ENCODE peak calls at places on chromosomes 1 and 21, in four cellular contexts. One of them, this sample, is unnamed.

GRCh38 chr1:174051956-174052355 is 29.8 kb upstream of the RC3H1 start:
- DNase-seq in ovary: no peak
- DNase-seq in upper lobe of right lung: no peak
- DNase-seq in EH: no peak
- DNase-seq in this sample: no peak

GRCh38 chr1:175152006-175152652 is 40.4 kb downstream of the KIAA0040 start:
- DNase-seq in EH: peak; percentile 49
- DNase-seq in ovary: peak; percentile 20
- DNase-seq in upper lobe of right lung: no peak
- DNase-seq in this sample: peak; percentile 75

GRCh38 chr1:17117451-17118265 is 1.6 kb downstream of the PADI2 start:
- DNase-seq in EH: no peak
- DNase-seq in ovary: no peak
- DNase-seq in upper lobe of right lung: no peak
- DNase-seq in this sample: no peak

GRCh38 chr1:59163268-59164092 is 133.4 kb upstream of the FGGY start:
- DNase-seq in upper lobe of right lung: no peak
- DNase-seq in ovary: no peak
- DNase-seq in EH: peak; percentile 92
- DNase-seq in this sample: no peak

GRCh38 chr1:24965571-24965930 is 35.5 kb upstream of the RUNX3 start:
- DNase-seq in upper lobe of right lung: no peak
- DNase-seq in EH: no peak
- DNase-seq in ovary: no peak
- DNase-seq in this sample: no peak

GRCh38 chr21:27423073-27423472 is 456.2 kb upstream of the ADAMTS5 start:
- DNase-seq in ovary: peak; percentile 63
- DNase-seq in EH: peak; percentile 99
- DNase-seq in upper lobe of right lung: no peak
- DNase-seq in this sample: peak; percentile 92

GRCh38 chr1:218828125-218828650 is 345.5 kb upstream of the LYPLAL1 start:
- DNase-seq in EH: no peak
- DNase-seq in ovary: no peak
- DNase-seq in upper lobe of right lung: no peak
- DNase-seq in this sample: no peak

GRCh38 chr1:235504122-235504493 is at the start of gene B3GALNT2:
- DNase-seq in ovary: no peak
- DNase-seq in EH: no peak
- DNase-seq in upper lobe of right lung: no peak
- DNase-seq in this sample: no peak

GRCh38 chr1:57736940-57737339 is 313.1 kb upstream of the DAB1 start:
- DNase-seq in EH: no peak
- DNase-seq in upper lobe of right lung: no peak
- DNase-seq in ovary: no peak
- DNase-seq in this sample: no peak

GRCh38 chr1:183877321-183877720 is 72.4 kb downstream of the RGL1 start:
- DNase-seq in ovary: peak; percentile 72
- DNase-seq in upper lobe of right lung: peak; percentile 68
- DNase-seq in EH: peak; percentile 58
- DNase-seq in this sample: peak; percentile 81

GRCh38 chr1:8423702-8424538 is 106.0 kb downstream of the SLC45A1 start:
- DNase-seq in upper lobe of right lung: peak; percentile 74
- DNase-seq in EH: peak; percentile 62
- DNase-seq in ovary: peak; percentile 46
- DNase-seq in this sample: no peak

GRCh38 chr1:201468844-201469644 is at the start of gene PHLDA3:
- DNase-seq in upper lobe of right lung: peak; percentile 96
- DNase-seq in EH: peak; percentile 93
- DNase-seq in ovary: peak; percentile 91
- DNase-seq in this sample: peak; percentile 80

GRCh38 chr1:41936107-41936506 is 17.4 kb upstream of the HIVEP3 start:
- DNase-seq in EH: peak; percentile 56
- DNase-seq in ovary: no peak
- DNase-seq in upper lobe of right lung: no peak
- DNase-seq in this sample: no peak

GRCh38 chr1:237702161-237702560 is 188.6 kb downstream of the ZP4 start:
- DNase-seq in ovary: no peak
- DNase-seq in upper lobe of right lung: no peak
- DNase-seq in EH: no peak
- DNase-seq in this sample: no peak

GRCh38 chr1:103949714-103950113 is 200.0 kb downstream of the AMY1C start:
- DNase-seq in ovary: no peak
- DNase-seq in EH: no peak
- DNase-seq in upper lobe of right lung: no peak
- DNase-seq in this sample: no peak

GRCh38 chr1:54850737-54851136 is 36.3 kb downstream of the DHCR24 start:
- DNase-seq in EH: peak; percentile 88
- DNase-seq in upper lobe of right lung: no peak
- DNase-seq in ovary: peak; percentile 15
- DNase-seq in this sample: no peak

GRCh38 chr1:8822383-8823294 is 5.2 kb upstream of the RERE start:
- DNase-seq in ovary: no peak
- DNase-seq in upper lobe of right lung: no peak
- DNase-seq in EH: peak; percentile 99
- DNase-seq in this sample: no peak

This sample was measured in ascending aorta.